ENCODE peak calls at places on chromosome X, in eight cellular contexts. One of them, this sample, is unnamed.
A peak's percentile ranks its signal among the peaks of the same experiment; 100 is the strongest.

GRCh38 chrX:150303386-150304097 is 59.6 kb upstream of the MAMLD1 start:
- DNase-seq in WERI-Rb-1: no peak
- DNase-seq in GM13977: no peak
- DNase-seq in CD4-positive, alpha-beta T cell: no peak
- DNase-seq in nephron progenitor cell: no peak
- DNase-seq in BE2C: no peak
- DNase-seq in fibroblast of mammary gland: peak; percentile 10
- DNase-seq in MCF 10A: no peak
- DNase-seq in this sample: no peak

GRCh38 chrX:10327651-10328050 is 170.9 kb downstream of the CLCN4 start:
- DNase-seq in MCF 10A: peak; percentile 27
- DNase-seq in GM13977: no peak
- DNase-seq in BE2C: peak; percentile 8
- DNase-seq in nephron progenitor cell: no peak
- DNase-seq in CD4-positive, alpha-beta T cell: no peak
- DNase-seq in WERI-Rb-1: no peak
- DNase-seq in fibroblast of mammary gland: peak; percentile 42
- DNase-seq in this sample: no peak

GRCh38 chrX:84339507-84340364 is 151.7 kb upstream of the RPS6KA6 start:
- DNase-seq in BE2C: peak; percentile 6
- DNase-seq in fibroblast of mammary gland: peak; percentile 49
- DNase-seq in CD4-positive, alpha-beta T cell: no peak
- DNase-seq in WERI-Rb-1: no peak
- DNase-seq in MCF 10A: peak; percentile 31
- DNase-seq in nephron progenitor cell: no peak
- DNase-seq in GM13977: peak; percentile 7
- DNase-seq in this sample: no peak

GRCh38 chrX:4925911-4926310 is 1212.5 kb upstream of the PRKX start:
- DNase-seq in WERI-Rb-1: no peak
- DNase-seq in CD4-positive, alpha-beta T cell: no peak
- DNase-seq in fibroblast of mammary gland: no peak
- DNase-seq in BE2C: no peak
- DNase-seq in MCF 10A: no peak
- DNase-seq in nephron progenitor cell: no peak
- DNase-seq in GM13977: no peak
- DNase-seq in this sample: no peak

GRCh38 chrX:42934020-42934701 is 156.2 kb upstream of the PPP1R2C start:
- DNase-seq in MCF 10A: no peak
- DNase-seq in BE2C: no peak
- DNase-seq in nephron progenitor cell: no peak
- DNase-seq in fibroblast of mammary gland: no peak
- DNase-seq in WERI-Rb-1: no peak
- DNase-seq in GM13977: peak; percentile 6
- DNase-seq in CD4-positive, alpha-beta T cell: no peak
- DNase-seq in this sample: no peak

GRCh38 chrX:21840199-21840557 is 761 bp downstream of the MBTPS2 start:
- DNase-seq in MCF 10A: no peak
- DNase-seq in nephron progenitor cell: no peak
- DNase-seq in BE2C: no peak
- DNase-seq in WERI-Rb-1: no peak
- DNase-seq in fibroblast of mammary gland: peak; percentile 9
- DNase-seq in CD4-positive, alpha-beta T cell: no peak
- DNase-seq in GM13977: no peak
- DNase-seq in this sample: no peak

GRCh38 chrX:11193035-11193469 is 81.9 kb downstream of the HCCS start:
- DNase-seq in BE2C: no peak
- DNase-seq in MCF 10A: no peak
- DNase-seq in fibroblast of mammary gland: peak; percentile 85
- DNase-seq in nephron progenitor cell: no peak
- DNase-seq in CD4-positive, alpha-beta T cell: no peak
- DNase-seq in WERI-Rb-1: no peak
- DNase-seq in GM13977: no peak
- DNase-seq in this sample: no peak

GRCh38 chrX:42673411-42673810 is 104.6 kb downstream of the PPP1R2C start:
- DNase-seq in BE2C: no peak
- DNase-seq in WERI-Rb-1: no peak
- DNase-seq in fibroblast of mammary gland: peak; percentile 7
- DNase-seq in nephron progenitor cell: no peak
- DNase-seq in CD4-positive, alpha-beta T cell: no peak
- DNase-seq in GM13977: no peak
- DNase-seq in MCF 10A: no peak
- DNase-seq in this sample: no peak

GRCh38 chrX:12950851-12951589 is 23.9 kb upstream of the TMSB4X start:
- DNase-seq in fibroblast of mammary gland: no peak
- DNase-seq in WERI-Rb-1: peak; percentile 59
- DNase-seq in GM13977: no peak
- DNase-seq in MCF 10A: peak; percentile 55
- DNase-seq in CD4-positive, alpha-beta T cell: peak; percentile 55
- DNase-seq in BE2C: peak; percentile 53
- DNase-seq in nephron progenitor cell: peak; percentile 58
- DNase-seq in this sample: peak; percentile 25

GRCh38 chrX:77493677-77494553 is 46.7 kb downstream of the FGF16 start:
- DNase-seq in GM13977: no peak
- DNase-seq in CD4-positive, alpha-beta T cell: no peak
- DNase-seq in WERI-Rb-1: peak; percentile 89
- DNase-seq in BE2C: peak; percentile 93
- DNase-seq in nephron progenitor cell: peak; percentile 43
- DNase-seq in fibroblast of mammary gland: peak; percentile 47
- DNase-seq in MCF 10A: peak; percentile 6
- DNase-seq in this sample: no peak

GRCh38 chrX:10356979-10357378 is 200.2 kb downstream of the CLCN4 start:
- DNase-seq in MCF 10A: no peak
- DNase-seq in nephron progenitor cell: no peak
- DNase-seq in fibroblast of mammary gland: peak; percentile 68
- DNase-seq in CD4-positive, alpha-beta T cell: no peak
- DNase-seq in WERI-Rb-1: no peak
- DNase-seq in GM13977: no peak
- DNase-seq in BE2C: no peak
- DNase-seq in this sample: no peak

GRCh38 chrX:16033336-16033735 is 90.0 kb upstream of the GRPR start:
- DNase-seq in BE2C: no peak
- DNase-seq in GM13977: no peak
- DNase-seq in CD4-positive, alpha-beta T cell: no peak
- DNase-seq in nephron progenitor cell: no peak
- DNase-seq in fibroblast of mammary gland: peak; percentile 52
- DNase-seq in WERI-Rb-1: no peak
- DNase-seq in MCF 10A: no peak
- DNase-seq in this sample: no peak

GRCh38 chrX:106585478-106585877 is 26.3 kb upstream of the RADX start:
- DNase-seq in WERI-Rb-1: no peak
- DNase-seq in fibroblast of mammary gland: no peak
- DNase-seq in BE2C: no peak
- DNase-seq in CD4-positive, alpha-beta T cell: no peak
- DNase-seq in MCF 10A: peak; percentile 8
- DNase-seq in GM13977: no peak
- DNase-seq in nephron progenitor cell: no peak
- DNase-seq in this sample: no peak

GRCh38 chrX:103063191-103063845 is 653 bp downstream of the BEX1 start:
- DNase-seq in BE2C: peak; percentile 61
- DNase-seq in CD4-positive, alpha-beta T cell: no peak
- DNase-seq in MCF 10A: peak; percentile 31
- DNase-seq in fibroblast of mammary gland: peak; percentile 30
- DNase-seq in GM13977: peak; percentile 9
- DNase-seq in nephron progenitor cell: peak; percentile 71
- DNase-seq in WERI-Rb-1: peak; percentile 68
- DNase-seq in this sample: no peak

GRCh38 chrX:115687595-115687994 is 126.6 kb downstream of the PLS3 start:
- DNase-seq in GM13977: no peak
- DNase-seq in CD4-positive, alpha-beta T cell: no peak
- DNase-seq in nephron progenitor cell: no peak
- DNase-seq in MCF 10A: no peak
- DNase-seq in fibroblast of mammary gland: no peak
- DNase-seq in BE2C: no peak
- DNase-seq in WERI-Rb-1: no peak
- DNase-seq in this sample: no peak

GRCh38 chrX:115694028-115694427 is 133.1 kb downstream of the PLS3 start:
- DNase-seq in WERI-Rb-1: no peak
- DNase-seq in CD4-positive, alpha-beta T cell: no peak
- DNase-seq in BE2C: no peak
- DNase-seq in MCF 10A: no peak
- DNase-seq in nephron progenitor cell: no peak
- DNase-seq in fibroblast of mammary gland: no peak
- DNase-seq in GM13977: no peak
- DNase-seq in this sample: no peak

GRCh38 chrX:115689931-115690330 is 129.0 kb downstream of the PLS3 start:
- DNase-seq in nephron progenitor cell: no peak
- DNase-seq in fibroblast of mammary gland: peak; percentile 24
- DNase-seq in MCF 10A: no peak
- DNase-seq in GM13977: no peak
- DNase-seq in CD4-positive, alpha-beta T cell: no peak
- DNase-seq in BE2C: no peak
- DNase-seq in WERI-Rb-1: no peak
- DNase-seq in this sample: no peak

GRCh38 chrX:115693476-115693875 is 132.5 kb downstream of the PLS3 start:
- DNase-seq in BE2C: no peak
- DNase-seq in CD4-positive, alpha-beta T cell: no peak
- DNase-seq in WERI-Rb-1: no peak
- DNase-seq in GM13977: no peak
- DNase-seq in fibroblast of mammary gland: no peak
- DNase-seq in nephron progenitor cell: no peak
- DNase-seq in MCF 10A: no peak
- DNase-seq in this sample: no peak

DNA sequence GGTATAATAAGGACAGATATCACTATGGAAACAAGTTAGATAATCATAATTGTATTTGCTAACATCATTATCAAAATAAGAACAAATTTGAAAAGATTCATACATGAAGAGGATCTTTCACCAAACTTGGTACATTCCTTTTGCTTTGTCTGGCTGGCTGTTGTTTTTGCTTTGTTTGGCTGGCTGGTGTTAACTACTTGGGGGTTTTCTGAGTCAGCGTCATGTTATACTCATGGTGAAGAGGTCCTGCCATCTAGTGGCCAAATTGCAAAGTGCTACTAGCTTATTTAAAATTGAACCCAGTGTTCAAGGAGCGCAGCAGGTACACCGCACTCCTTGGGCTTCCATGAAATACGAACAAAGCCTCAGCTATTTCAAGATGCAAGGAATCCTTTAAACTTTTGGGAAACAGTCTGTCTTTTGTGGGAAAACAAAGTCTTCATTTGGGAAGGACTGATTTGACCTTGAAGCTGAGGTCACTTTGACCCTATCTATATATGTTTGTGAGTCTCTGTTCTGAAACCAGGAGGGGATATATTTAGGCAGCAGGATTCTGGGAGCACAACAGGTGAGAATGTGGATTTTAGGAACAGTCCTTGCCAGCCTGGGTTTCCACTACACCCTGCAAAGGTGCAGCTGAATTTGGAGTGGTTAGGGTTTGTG is 129.7 kb downstream of the PLS3 start:
- DNase-seq in nephron progenitor cell: peak; percentile 72
- DNase-seq in BE2C: peak; percentile 56
- DNase-seq in GM13977: peak; percentile 66
- DNase-seq in WERI-Rb-1: peak; percentile 63
- DNase-seq in CD4-positive, alpha-beta T cell: peak; percentile 11
- DNase-seq in MCF 10A: peak; percentile 81
- DNase-seq in fibroblast of mammary gland: peak; percentile 85
- DNase-seq in this sample: no peak
- TF ChIP-seq CTCF in nephron progenitor cell: peak; percentile 91
- TF ChIP-seq CTCF in BE2C: peak; percentile 76
- TF ChIP-seq CTCF in GM13977: peak; percentile 80
- TF ChIP-seq CTCF in WERI-Rb-1: peak; percentile 71
- TF ChIP-seq CTCF in CD4-positive, alpha-beta T cell: peak; percentile 39
- TF ChIP-seq CTCF in MCF 10A: peak; percentile 74
- TF ChIP-seq CTCF in fibroblast of mammary gland: peak; percentile 87
- TF ChIP-seq CTCF in this sample: peak; percentile 57

GRCh38 chrX:20727447-20727846 is 460.7 kb upstream of the RPS6KA3 start:
- DNase-seq in WERI-Rb-1: no peak
- DNase-seq in MCF 10A: no peak
- DNase-seq in CD4-positive, alpha-beta T cell: no peak
- DNase-seq in fibroblast of mammary gland: no peak
- DNase-seq in BE2C: no peak
- DNase-seq in GM13977: no peak
- DNase-seq in nephron progenitor cell: no peak
- DNase-seq in this sample: no peak

DNA sequence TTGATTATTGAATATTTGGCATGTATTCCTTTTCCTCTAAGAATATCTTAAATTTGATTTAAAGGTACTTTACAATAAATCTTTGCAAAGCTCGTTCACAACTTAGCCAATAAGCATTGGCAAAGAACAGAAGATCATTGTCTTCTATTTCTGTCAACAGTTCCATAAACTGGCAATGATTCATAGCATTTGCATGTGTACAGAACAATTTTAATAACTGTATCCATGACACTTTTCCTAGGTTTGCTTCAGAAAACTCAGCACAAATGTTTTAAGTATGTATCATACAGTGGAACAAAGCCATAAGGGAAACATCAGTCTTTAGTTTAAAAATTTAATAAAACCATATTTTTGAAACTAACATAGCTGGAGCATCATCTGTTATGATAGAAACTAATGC is 462.7 kb upstream of the RPS6KA3 start:
- DNase-seq in BE2C: no peak
- DNase-seq in WERI-Rb-1: no peak
- DNase-seq in CD4-positive, alpha-beta T cell: no peak
- DNase-seq in MCF 10A: no peak
- DNase-seq in fibroblast of mammary gland: peak; percentile 41
- DNase-seq in GM13977: no peak
- DNase-seq in nephron progenitor cell: no peak
- DNase-seq in this sample: no peak
- TF ChIP-seq CTCF in BE2C: no peak
- TF ChIP-seq CTCF in WERI-Rb-1: no peak
- TF ChIP-seq CTCF in CD4-positive, alpha-beta T cell: no peak
- TF ChIP-seq CTCF in MCF 10A: no peak
- TF ChIP-seq CTCF in fibroblast of mammary gland: no peak
- TF ChIP-seq CTCF in GM13977: no peak
- TF ChIP-seq CTCF in nephron progenitor cell: no peak
- TF ChIP-seq CTCF in this sample: no peak

GRCh38 chrX:34578237-34578636 is 78.8 kb downstream of the TMEM47 start:
- DNase-seq in WERI-Rb-1: no peak
- DNase-seq in CD4-positive, alpha-beta T cell: no peak
- DNase-seq in GM13977: no peak
- DNase-seq in BE2C: no peak
- DNase-seq in fibroblast of mammary gland: peak; percentile 62
- DNase-seq in MCF 10A: peak; percentile 51
- DNase-seq in nephron progenitor cell: no peak
- DNase-seq in this sample: no peak
- TF ChIP-seq CTCF in WERI-Rb-1: no peak
- TF ChIP-seq CTCF in CD4-positive, alpha-beta T cell: no peak
- TF ChIP-seq CTCF in GM13977: peak; percentile 22
- TF ChIP-seq CTCF in BE2C: peak; percentile 18
- TF ChIP-seq CTCF in fibroblast of mammary gland: peak; percentile 46
- TF ChIP-seq CTCF in MCF 10A: peak; percentile 46
- TF ChIP-seq CTCF in nephron progenitor cell: peak; percentile 48
- TF ChIP-seq CTCF in this sample: no peak

DNA sequence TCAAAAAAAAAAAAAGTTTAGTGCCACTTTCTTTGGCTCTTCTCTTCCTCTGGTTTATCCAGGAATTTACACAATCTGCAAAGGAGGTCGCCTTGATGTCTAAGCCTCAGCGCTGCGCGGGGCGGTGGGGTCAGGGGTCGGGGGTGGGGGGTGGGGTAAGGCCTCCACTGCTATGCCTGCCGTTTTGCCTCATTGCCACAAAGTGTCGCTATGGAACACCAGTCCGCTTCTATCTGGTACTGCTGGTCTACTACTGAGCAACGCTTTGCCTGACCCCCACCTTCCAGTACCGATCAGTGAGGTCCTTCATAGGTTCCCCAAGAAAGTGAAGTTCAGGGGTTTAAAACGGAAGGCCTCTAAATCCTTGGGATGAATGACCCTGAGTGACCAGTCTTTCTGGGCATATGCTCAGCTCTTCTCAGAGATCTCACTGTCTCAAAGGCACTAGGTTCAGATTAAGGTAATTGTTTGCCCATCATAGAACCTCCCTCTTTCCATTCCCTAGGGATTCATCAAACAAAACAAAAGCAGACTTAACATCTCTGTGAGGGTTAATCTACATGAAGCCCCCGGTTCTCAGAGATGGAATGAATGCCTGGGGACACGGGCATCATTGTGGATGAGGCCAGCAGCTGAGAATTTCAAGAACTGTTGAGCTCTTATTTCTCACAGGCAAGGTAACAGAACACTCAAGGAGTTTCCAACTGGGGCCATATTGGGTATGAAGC is 16.9 kb upstream of the TSR2 start:
- DNase-seq in fibroblast of mammary gland: no peak
- DNase-seq in WERI-Rb-1: no peak
- DNase-seq in GM13977: no peak
- DNase-seq in BE2C: no peak
- DNase-seq in nephron progenitor cell: peak; percentile 13
- DNase-seq in MCF 10A: no peak
- DNase-seq in CD4-positive, alpha-beta T cell: no peak
- DNase-seq in this sample: no peak
- TF ChIP-seq CTCF in fibroblast of mammary gland: no peak
- TF ChIP-seq CTCF in WERI-Rb-1: no peak
- TF ChIP-seq CTCF in GM13977: peak; percentile 36
- TF ChIP-seq CTCF in BE2C: no peak
- TF ChIP-seq CTCF in nephron progenitor cell: no peak
- TF ChIP-seq CTCF in MCF 10A: no peak
- TF ChIP-seq CTCF in CD4-positive, alpha-beta T cell: no peak
- TF ChIP-seq CTCF in this sample: no peak